ENCODE peak calls at places on chromosome 10, in seven cellular contexts. J is suprapubic skin, G is endothelial cell of umbilical vein, H is PC-3, N is astrocyte of the spinal cord, U is fibroblast of the aortic adventitia, M is stomach. P is an unnamed sample.

GRCh38 chr10:61356342-61356741 is 96.8 kb downstream of the TMEM26 start:
- DNase-seq in G (no peak), H (no peak), N (no peak), J (no peak), U (no peak), M (no peak), P (no peak)

GRCh38 chr10:5944389-5945202 is 32.7 kb downstream of the IL15RA start:
- DNase-seq in M (peak; percentile 91), J (peak; percentile 89), U (peak; percentile 100), G (peak; percentile 99), H (peak; percentile 89), N (peak; percentile 99), P (no peak)

GRCh38 chr10:20006169-20006870 is 190.1 kb downstream of the PLXDC2 start:
- DNase-seq in N (no peak), U (peak; percentile 2), M (no peak), G (no peak), H (no peak), J (no peak), P (no peak)

GRCh38 chr10:79180619-79181221 is 112.0 kb downstream of the ZMIZ1 start:
- DNase-seq in J (no peak), H (no peak), M (no peak), U (no peak), N (no peak), G (no peak), P (no peak)

GRCh38 chr10:3045471-3046209 is 21.7 kb upstream of the PFKP start:
- DNase-seq in U (peak; percentile 86), H (peak; percentile 52), J (no peak), M (peak; percentile 59), N (peak; percentile 84), G (peak; percentile 80), P (peak; percentile 95)

GRCh38 chr10:32253300-32253699 is 93.7 kb downstream of the EPC1 start:
- DNase-seq in H (peak; percentile 69), N (no peak), M (peak; percentile 32), U (no peak), G (no peak), J (no peak), P (no peak)

GRCh38 chr10:123142701-123143161 is 5.2 kb upstream of the HMX2 start:
- DNase-seq in M (no peak), G (no peak), H (no peak), N (no peak), J (no peak), U (no peak), P (peak; percentile 86)

GRCh38 chr10:63114031-63114814 is 18.9 kb upstream of the NRBF2 start:
- DNase-seq in J (peak; percentile 85), U (peak; percentile 98), M (peak; percentile 46), G (no peak), N (peak; percentile 83), H (peak; percentile 87), P (peak; percentile 93)

GRCh38 chr10:5528989-5529701 is 4.4 kb downstream of the CALML3 start:
- DNase-seq in J (peak; percentile 74), G (no peak), H (no peak), U (no peak), N (no peak), M (peak; percentile 20), P (no peak)

GRCh38 chr10:91162050-91162494 is 58.4 kb upstream of the PCGF5 start:
- DNase-seq in G (no peak), U (no peak), N (no peak), J (no peak), H (peak; percentile 9), M (no peak), P (no peak)

GRCh38 chr10:30553625-30554442 is 75.7 kb downstream of the LYZL2 start:
- DNase-seq in G (peak; percentile 59), N (peak; percentile 19), M (peak; percentile 35), H (peak; percentile 16), J (peak; percentile 89), U (peak; percentile 71), P (no peak)

GRCh38 chr10:107611101-107611500 is 446.6 kb upstream of the SORCS1 start:
- DNase-seq in N (no peak), H (peak; percentile 87), U (no peak), M (no peak), G (no peak), J (no peak), P (no peak)

GRCh38 chr10:131210181-131210580 is 101.3 kb downstream of the TCERG1L start:
- DNase-seq in G (no peak), M (peak; percentile 9), H (no peak), U (no peak), J (peak; percentile 23), N (no peak), P (no peak)

DNA sequence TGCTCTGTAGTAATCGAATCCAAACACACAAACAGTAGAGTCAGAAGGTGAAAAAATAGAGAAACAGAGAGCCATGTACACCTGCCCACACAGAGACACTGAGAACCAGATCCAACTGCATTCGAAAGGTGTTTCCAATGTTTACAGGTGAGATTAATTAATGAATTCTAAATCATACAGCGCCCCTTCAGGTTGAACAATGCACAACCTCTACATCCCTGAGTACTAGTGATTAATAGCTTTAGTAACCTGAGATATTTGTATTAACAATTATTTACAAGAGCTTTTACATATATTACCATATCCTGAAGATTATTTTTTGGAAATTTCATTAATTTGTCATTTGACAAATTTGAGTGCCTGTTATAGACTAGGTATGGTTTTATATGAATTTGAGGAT is 7.6 kb upstream of the MRC1 start:
- DNase-seq in H (no peak), U (no peak), G (no peak), M (no peak), J (no peak), N (no peak), P (no peak)
- TF ChIP-seq CTCF in H (peak; percentile 15), U (no peak), G (no peak), M (no peak), J (no peak), N (no peak), P (no peak)

GRCh38 chr10:27248215-27248614 is 7.6 kb upstream of the ACBD5 start:
- DNase-seq in M (no peak), U (no peak), G (no peak), J (no peak), N (no peak), H (no peak), P (no peak)
- TF ChIP-seq CTCF in M (no peak), U (no peak), G (no peak), J (no peak), N (no peak), H (no peak), P (no peak)

DNA sequence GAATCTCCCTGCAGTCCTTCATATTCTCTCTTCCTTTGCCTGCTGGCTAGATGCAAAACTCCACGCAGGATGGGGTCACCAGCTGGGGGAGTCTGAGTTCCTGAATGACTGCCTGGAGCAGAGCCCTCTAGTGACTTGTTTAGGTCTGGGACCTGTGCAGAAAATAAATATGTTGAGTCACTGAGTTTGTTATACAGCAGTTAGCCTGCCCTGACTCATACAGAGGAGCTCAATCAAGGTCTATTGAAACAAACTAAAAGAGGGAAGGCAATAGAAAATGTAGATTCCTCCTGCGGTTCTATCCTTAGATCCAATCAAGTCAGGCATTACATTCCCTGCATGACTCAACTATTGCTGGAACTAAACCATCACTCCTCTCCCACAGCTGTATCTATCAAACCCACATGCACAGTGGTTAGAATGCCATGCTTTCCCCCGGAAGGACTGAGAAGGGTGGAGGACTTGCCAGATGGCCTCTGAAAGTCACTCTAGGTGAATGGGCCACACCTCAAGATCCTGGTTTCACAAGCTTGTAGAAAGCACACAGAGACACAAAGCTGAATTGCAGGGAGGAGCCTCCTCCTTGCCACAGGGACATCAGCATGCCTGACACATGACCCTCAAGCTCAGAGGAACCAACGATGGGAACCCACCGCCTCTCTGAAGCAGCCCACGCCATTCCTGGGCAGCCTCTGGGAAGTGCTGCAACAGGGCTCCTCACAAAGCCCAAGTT is 73.9 kb downstream of the SH3PXD2A start:
- DNase-seq in M (no peak), J (no peak), U (peak; percentile 92), G (peak; percentile 22), H (peak; percentile 89), N (peak; percentile 96), P (no peak)
- TF ChIP-seq CTCF in M (no peak), J (peak; percentile 19), U (peak; percentile 43), G (peak; percentile 21), H (peak; percentile 82), N (peak; percentile 57), P (no peak)

GRCh38 chr10:110337906-110338305 is 33.2 kb upstream of the SMNDC1 start:
- DNase-seq in U (peak; percentile 60), M (no peak), H (peak; percentile 62), J (no peak), N (no peak), G (no peak), P (no peak)

GRCh38 chr10:110337401-110337800 is 32.7 kb upstream of the SMNDC1 start:
- DNase-seq in U (no peak), M (no peak), H (no peak), J (no peak), N (no peak), G (no peak), P (no peak)

GRCh38 chr10:110343947-110344346 is 39.2 kb upstream of the SMNDC1 start:
- DNase-seq in G (no peak), J (no peak), H (no peak), N (no peak), U (no peak), M (no peak), P (no peak)

GRCh38 chr10:110340821-110341220 is 36.1 kb upstream of the SMNDC1 start:
- DNase-seq in M (no peak), J (no peak), H (no peak), U (peak; percentile 57), N (peak; percentile 47), G (no peak), P (no peak)

GRCh38 chr10:110340122-110340521 is 35.4 kb upstream of the SMNDC1 start:
- DNase-seq in J (peak; percentile 13), H (no peak), G (no peak), M (no peak), N (no peak), U (no peak), P (no peak)
- TF ChIP-seq CTCF in J (no peak), H (no peak), G (no peak), M (no peak), N (no peak), U (no peak), P (no peak)

GRCh38 chr10:44030681-44031080 is 354.2 kb downstream of the CXCL12 start:
- DNase-seq in N (no peak), G (no peak), M (no peak), H (no peak), U (peak; percentile 82), J (no peak), P (no peak)

GRCh38 chr10:44033008-44033407 is 351.9 kb downstream of the CXCL12 start:
- DNase-seq in G (no peak), H (peak; percentile 7), J (no peak), U (peak; percentile 83), N (peak; percentile 41), M (no peak), P (no peak)

GRCh38 chr10:44032216-44032615 is 352.7 kb downstream of the CXCL12 start:
- DNase-seq in N (no peak), M (no peak), H (no peak), G (no peak), J (no peak), U (peak; percentile 61), P (no peak)

GRCh38 chr10:44028384-44029137 is 356.3 kb downstream of the CXCL12 start:
- DNase-seq in G (no peak), M (no peak), J (no peak), H (no peak), U (no peak), N (no peak), P (no peak)

GRCh38 chr10:44030132-44030531 is 354.8 kb downstream of the CXCL12 start:
- DNase-seq in H (peak; percentile 30), M (no peak), N (no peak), G (no peak), U (peak; percentile 5), J (no peak), P (no peak)
- TF ChIP-seq CTCF in H (peak; percentile 34), M (no peak), N (peak; percentile 2), G (no peak), U (peak; percentile 1), J (no peak), P (no peak)

P was measured in esophagus muscularis mucosa.